ENCODE peak calls at places on chromosomes 3 and 15, in seven cellular contexts. E is HEK293T, O is left cardiac atrium, F is Caco-2, B is body of pancreas, M is NCI-H774, H is bronchial epithelial cell. D is an unnamed sample.

GRCh38 chr3:12999147-13000140 is 73.8 kb downstream of the IQSEC1 start:
- DNase-seq in H (no peak), F (no peak), E (no peak), O (peak), M (no peak), B (peak), D (no peak)

GRCh38 chr3:10816019-10816862 is at the start of gene SLC6A11:
- DNase-seq in E (peak), F (no peak), O (peak), B (peak), M (no peak), H (peak), D (no peak)

GRCh38 chr15:63606333-63606732 is 9.1 kb downstream of the FBXL22 start:
- DNase-seq in H (no peak), E (no peak), B (no peak), M (no peak), F (no peak), O (no peak), D (no peak)

GRCh38 chr15:88608607-88609181 is 12.4 kb upstream of the AEN start:
- DNase-seq in F (no peak), M (no peak), B (no peak), E (no peak), H (no peak), O (no peak), D (no peak)

GRCh38 chr15:60898896-60899295 is 330.2 kb downstream of the RORA start:
- DNase-seq in O (no peak), B (no peak), E (no peak), H (no peak), F (no peak), M (no peak), D (no peak)

GRCh38 chr15:31352911-31353811 is 26.5 kb downstream of the KLF13 start:
- DNase-seq in F (no peak), H (no peak), M (peak), B (peak), E (no peak), O (peak), D (peak)

GRCh38 chr3:126654571-126655393 is at the start of gene TXNRD3:
- DNase-seq in B (peak), H (peak), E (peak), O (peak), F (peak), M (peak), D (peak)

GRCh38 chr3:56042326-56042951 is 425.8 kb downstream of the ERC2 start:
- DNase-seq in M (no peak), B (no peak), O (no peak), H (peak), E (peak), F (no peak), D (peak)

GRCh38 chr15:80242132-80242769 is 9.8 kb downstream of the CTXND1 start:
- DNase-seq in O (no peak), E (peak), B (peak), M (peak), F (no peak), H (peak), D (peak)

GRCh38 chr15:51768018-51768417 is 16.6 kb downstream of the TMOD2 start:
- DNase-seq in M (no peak), B (no peak), F (no peak), E (no peak), H (no peak), O (no peak), D (no peak)

GRCh38 chr15:88266170-88266569 is 9.6 kb upstream of the NTRK3 start:
- DNase-seq in H (no peak), F (no peak), E (no peak), O (no peak), B (no peak), M (no peak), D (no peak)

GRCh38 chr15:38560456-38560926 is 4.1 kb downstream of the RASGRP1 start:
- DNase-seq in E (no peak), M (no peak), H (no peak), F (no peak), O (no peak), B (no peak), D (no peak)